ENCODE peak calls at places on chromosome 9, in six cellular contexts. Y is endothelial cell of umbilical vein, W is right lobe of liver, J is HCT116, F is testis, T is uterus. D is an unnamed sample.

GRCh38 chr9:120693609-120694008 is 20.7 kb downstream of the MEGF9 start:
- DNase-seq in Y (no peak), W (no peak), J (no peak), F (no peak), T (no peak), D (no peak)

GRCh38 chr9:85716031-85716877 is 25.5 kb downstream of the AGTPBP1 start:
- DNase-seq in Y (no peak), W (no peak), J (no peak), F (no peak), T (no peak), D (no peak)

GRCh38 chr9:79569814-79570448 is 1.8 kb upstream of the TLE4 start:
- DNase-seq in Y (peak; percentile 24), W (no peak), J (no peak), F (no peak), T (no peak), D (no peak)

GRCh38 chr9:581673-582497 is 259.6 kb upstream of the DMRT1 start:
- DNase-seq in Y (no peak), W (no peak), J (peak; percentile 2), F (no peak), T (no peak), D (peak; percentile 23)

GRCh38 chr9:33619666-33620404 is 95.8 kb downstream of the ANKRD18B start:
- DNase-seq in Y (peak; percentile 39), W (no peak), J (peak; percentile 28), F (no peak), T (no peak), D (no peak)

GRCh38 chr9:126456396-126456795 is 129.8 kb downstream of the MVB12B start:
- DNase-seq in Y (no peak), W (no peak), J (no peak), F (no peak), T (no peak), D (no peak)

GRCh38 chr9:89178162-89179120 is at the start of gene SHC3:
- DNase-seq in Y (peak; percentile 50), W (no peak), J (no peak), F (no peak), T (no peak), D (peak; percentile 12)

GRCh38 chr9:115063058-115063850 is 54.7 kb downstream of the TNC start:
- DNase-seq in Y (no peak), W (no peak), J (no peak), F (no peak), T (peak; percentile 33), D (no peak)

GRCh38 chr9:120445974-120446373 is 134.0 kb downstream of the CDK5RAP2 start:
- DNase-seq in Y (no peak), W (no peak), J (no peak), F (no peak), T (no peak), D (no peak)

GRCh38 chr9:95508968-95509850 is 7.6 kb downstream of the PTCH1 start:
- DNase-seq in Y (peak; percentile 88), W (peak; percentile 88), J (peak; percentile 69), F (peak; percentile 96), T (peak; percentile 89), D (peak; percentile 90)

GRCh38 chr9:87707805-87708500 is 18.0 kb upstream of the CTSL start:
- DNase-seq in Y (no peak), W (no peak), J (no peak), F (no peak), T (no peak), D (no peak)

GRCh38 chr9:101571114-101571513 is 23.7 kb downstream of the PPP3R2 start:
- DNase-seq in Y (no peak), W (no peak), J (no peak), F (no peak), T (no peak), D (no peak)

GRCh38 chr9:32955655-32956478 is 45.6 kb downstream of the APTX start:
- DNase-seq in Y (no peak), W (peak; percentile 68), J (no peak), F (no peak), T (no peak), D (peak; percentile 16)

GRCh38 chr9:32550046-32550608 is 2.0 kb upstream of the SMIM27 start:
- DNase-seq in Y (peak; percentile 56), W (no peak), J (no peak), F (peak; percentile 59), T (no peak), D (peak; percentile 14)

GRCh38 chr9:4433379-4433778 is 56.9 kb upstream of the SLC1A1 start:
- DNase-seq in Y (no peak), W (no peak), J (no peak), F (no peak), T (no peak), D (no peak)

GRCh38 chr9:36222449-36222848 is 31.7 kb downstream of the CLTA start:
- DNase-seq in Y (no peak), W (no peak), J (no peak), F (no peak), T (no peak), D (no peak)

GRCh38 chr9:85715587-85715986 is 26.2 kb downstream of the AGTPBP1 start:
- DNase-seq in Y (no peak), W (no peak), J (no peak), F (no peak), T (no peak), D (no peak)

GRCh38 chr9:134688231-134688630 is 46.6 kb downstream of the COL5A1 start:
- DNase-seq in Y (no peak), W (peak; percentile 37), J (no peak), F (no peak), T (no peak), D (no peak)

GRCh38 chr9:110278080-110278707 is 21.9 kb upstream of the TXN start:
- DNase-seq in Y (peak; percentile 44), W (no peak), J (peak; percentile 61), F (no peak), T (no peak), D (no peak)

GRCh38 chr9:88660611-88661010 is 125.6 kb downstream of the NXNL2 start:
- DNase-seq in Y (peak; percentile 46), W (no peak), J (peak; percentile 12), F (peak; percentile 55), T (no peak), D (peak; percentile 50)

GRCh38 chr9:119273325-119273904 is 95.8 kb downstream of the BRINP1 start:
- DNase-seq in Y (no peak), W (no peak), J (no peak), F (no peak), T (no peak), D (no peak)

GRCh38 chr9:128067898-128068655 is at the start of gene SLC25A25:
- DNase-seq in Y (peak; percentile 100), W (peak; percentile 100), J (peak; percentile 97), F (peak; percentile 100), T (peak; percentile 100), D (peak; percentile 100)

GRCh38 chr9:135221951-135222631 is 134.6 kb downstream of the OLFM1 start:
- DNase-seq in Y (no peak), W (peak; percentile 37), J (no peak), F (no peak), T (no peak), D (no peak)

GRCh38 chr9:128920381-128921058 is at the start of gene PHYHD1:
- DNase-seq in Y (no peak), W (peak; percentile 90), J (no peak), F (peak; percentile 53), T (peak; percentile 88), D (peak; percentile 97)

GRCh38 chr9:123291736-123292135 is 23.4 kb upstream of the STRBP start:
- DNase-seq in Y (no peak), W (no peak), J (no peak), F (no peak), T (no peak), D (no peak)

GRCh38 chr9:68416891-68417570 is 60.6 kb downstream of the PGM5 start:
- DNase-seq in Y (no peak), W (no peak), J (peak; percentile 6), F (no peak), T (no peak), D (no peak)

GRCh38 chr9:127122176-127123151 is at the start of gene ANGPTL2:
- DNase-seq in Y (peak; percentile 94), W (peak; percentile 65), J (no peak), F (peak; percentile 79), T (peak; percentile 95), D (peak; percentile 93)

DNA sequence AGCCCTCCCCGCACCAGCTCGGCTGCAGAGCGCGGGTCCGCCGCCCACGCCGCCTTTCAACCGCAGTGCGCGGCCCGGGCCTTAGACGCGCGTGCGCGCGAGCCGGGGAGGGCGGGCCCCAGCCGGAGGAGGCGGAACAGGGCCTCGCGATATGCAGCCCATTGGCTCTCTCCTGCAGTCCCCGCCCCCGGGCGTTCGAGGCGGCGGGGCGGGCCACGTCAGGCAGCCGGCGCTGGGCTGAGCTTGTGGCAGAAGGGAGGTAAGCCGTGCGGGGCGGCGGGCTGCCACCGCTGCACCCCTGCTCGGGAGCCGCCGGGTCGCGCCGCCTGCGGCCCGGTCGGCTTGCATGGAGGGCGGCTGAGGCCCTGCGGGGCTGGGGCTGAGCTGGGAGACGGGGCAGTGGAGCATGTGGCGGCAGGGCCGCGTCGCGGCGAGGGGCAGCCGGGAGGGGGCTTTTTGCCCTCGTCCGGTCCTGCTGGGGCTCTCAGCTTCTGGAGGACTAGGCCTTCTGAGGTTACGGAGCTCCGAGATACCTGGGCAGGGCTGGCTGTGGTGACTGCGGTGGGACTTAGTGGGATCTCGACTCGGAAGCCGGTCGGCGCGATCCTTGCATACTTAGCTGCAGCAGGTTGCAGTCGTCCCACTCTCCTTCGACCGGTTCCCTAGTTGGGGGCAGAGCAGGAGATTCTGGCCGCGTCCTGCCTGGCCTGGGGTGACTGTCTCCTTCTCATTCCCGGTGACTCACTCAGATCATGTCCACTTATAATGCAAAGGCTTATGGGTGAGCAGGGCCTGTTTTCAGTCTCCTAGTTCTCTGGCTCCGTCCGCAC is at the start of gene FOCAD:
- DNase-seq in Y (peak; percentile 97), W (peak; percentile 98), J (peak; percentile 78), F (peak; percentile 97), T (peak; percentile 93), D (peak; percentile 97)
- TF ChIP-seq POLR2A in Y (peak; percentile 97), W (peak; percentile 100), J (peak; percentile 93), F (peak; percentile 75), T (peak; percentile 99), D (peak; percentile 100)

GRCh38 chr9:107378031-107378430 is 95.0 kb downstream of the RAD23B start:
- DNase-seq in Y (no peak), W (no peak), J (no peak), F (no peak), T (no peak), D (no peak)
- TF ChIP-seq CTCF in Y (no peak), W (no peak), J (no peak), F (no peak), T (no peak), D (no peak)

GRCh38 chr9:104860280-104860679 is 67.7 kb downstream of the ABCA1 start:
- DNase-seq in Y (no peak), W (no peak), J (no peak), F (no peak), T (no peak), D (no peak)
- H3K4me1 ChIP-seq in Y (no peaks in the 10 kb centered on the region), W (peaks cover 8% of the 10 kb centered on the region), J (no peaks in the 10 kb centered on the region), F (peaks cover 23% of the 10 kb centered on the region), T (peaks cover 8% of the 10 kb centered on the region), D (peaks cover 37% of the 10 kb centered on the region)

GRCh38 chr9:93127395-93127911 is 6.6 kb downstream of the NINJ1 start:
- DNase-seq in Y (no peak), W (peak; percentile 64), J (no peak), F (no peak), T (peak; percentile 27), D (peak; percentile 71)
- TF ChIP-seq POLR2A in Y (no peak), W (no peak), J (no peak), F (no peak), T (no peak), D (no peak)